ENCODE peak calls at places on chromosomes 2 and 18, in nine cellular contexts. W is Peyer's patch, R is cardiac fibroblast, X is AG10803, Z is fibroblast of lung, U is heart right ventricle, I is fibroblast of the aortic adventitia, P is endothelial cell of umbilical vein, N is body of pancreas. L is an unnamed sample.

GRCh38 chr18:63161728-63162195 is 157.8 kb downstream of the BCL2 start:
- DNase-seq in I (peak), R (peak), W (peak), X (peak), U (no peak), N (no peak), P (peak), Z (peak), L (peak)

GRCh38 chr2:186486651-186487647 is 889 bp downstream of the ZC3H15 start:
- DNase-seq in X (peak), I (peak), W (no peak), U (no peak), N (no peak), P (peak), Z (peak), R (peak), L (peak)

GRCh38 chr2:39781697-39782096 is 2.6 kb upstream of the THUMPD2 start:
- DNase-seq in Z (peak), P (no peak), X (no peak), R (peak), I (no peak), N (no peak), U (no peak), W (no peak), L (peak)

GRCh38 chr2:103268841-103269498 is 507.1 kb downstream of the TMEM182 start:
- DNase-seq in P (no peak), R (no peak), W (no peak), U (no peak), N (no peak), Z (no peak), I (no peak), X (no peak), L (no peak)

GRCh38 chr2:230582851-230583283 is 129.8 kb upstream of the CAB39 start:
- DNase-seq in P (peak), W (no peak), I (no peak), N (no peak), R (peak), U (no peak), X (peak), Z (peak), L (peak)

GRCh38 chr2:176056411-176056810 is 27.4 kb downstream of the EVX2 start:
- DNase-seq in N (no peak), X (no peak), U (no peak), I (no peak), W (no peak), Z (no peak), R (no peak), P (no peak), L (no peak)

GRCh38 chr2:68031546-68032160 is 31.2 kb downstream of the C1D start:
- DNase-seq in Z (peak), W (no peak), I (peak), R (peak), P (peak), X (peak), N (no peak), U (no peak), L (peak)

GRCh38 chr2:41930807-41931566 is 116.8 kb upstream of the PKDCC start:
- DNase-seq in U (no peak), P (no peak), W (no peak), X (no peak), Z (peak), I (no peak), N (no peak), R (no peak), L (peak)

GRCh38 chr2:16948073-16948472 is 282.4 kb upstream of the CYRIA start:
- DNase-seq in I (no peak), U (no peak), X (no peak), N (no peak), Z (no peak), W (peak), R (no peak), P (no peak), L (no peak)
- H3K4me3 ChIP-seq in I (no peak), U (no peak), X (no peak), N (no peak), Z (no peak), W (no peak), R (no peak), P (no peak), L (no peak)

GRCh38 chr2:202249521-202249850 is 11.1 kb upstream of the SUMO1 start:
- DNase-seq in I (no peak), Z (no peak), P (peak), N (no peak), W (no peak), X (no peak), R (peak), U (no peak), L (peak)
- H3K4me3 ChIP-seq in I (no peak), Z (no peak), P (no peak), N (no peak), W (no peak), X (no peak), R (no peak), U (no peak), L (no peak)

DNA sequence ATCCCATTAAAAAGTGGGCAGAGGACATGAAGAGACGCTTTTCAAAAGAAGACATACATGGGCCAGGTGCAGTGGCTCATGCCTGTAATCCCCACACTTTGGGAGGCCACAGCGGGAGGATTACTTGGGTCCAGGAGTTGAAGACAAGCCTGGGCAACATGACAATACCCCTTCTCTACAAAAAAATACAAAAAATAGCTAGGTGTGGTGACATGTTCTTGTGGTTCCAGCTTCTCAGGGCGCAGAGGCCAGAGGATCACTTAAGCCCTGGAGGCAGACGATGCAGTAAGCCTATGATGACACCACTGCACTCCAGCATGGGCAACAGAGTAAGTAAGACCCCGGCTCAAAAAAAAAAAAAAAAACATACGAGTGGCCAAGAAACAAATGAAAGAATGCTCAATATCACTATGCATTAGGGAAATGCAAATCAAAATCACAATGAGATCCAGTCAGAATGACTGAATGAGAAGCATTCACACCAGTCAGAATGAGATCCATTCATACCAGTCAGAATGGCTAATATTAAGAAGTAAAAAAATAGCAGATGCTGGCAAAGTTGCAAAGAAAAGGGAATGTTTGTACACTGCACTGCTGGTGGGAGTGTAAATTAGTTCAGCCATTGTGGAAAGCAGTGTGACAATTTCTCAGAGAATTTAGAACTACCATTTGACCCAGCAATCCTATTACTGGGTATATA is 550.2 kb upstream of the SLC39A10 start:
- DNase-seq in N (no peak), U (no peak), I (no peak), W (no peak), Z (no peak), R (no peak), P (no peak), X (no peak), L (no peak)
- H3K4me3 ChIP-seq in N (no peak), U (no peak), I (no peak), W (no peak), Z (no peak), R (no peak), P (no peak), X (no peak), L (no peak)

GRCh38 chr18:2970344-2970743 is 42.6 kb downstream of the LPIN2 start:
- DNase-seq in I (no peak), Z (no peak), U (no peak), W (no peak), X (no peak), R (no peak), N (no peak), P (no peak), L (no peak)

GRCh38 chr18:2971741-2972552 is 41.0 kb downstream of the LPIN2 start:
- DNase-seq in P (no peak), R (peak), Z (no peak), U (peak), X (peak), N (peak), W (peak), I (no peak), L (peak)

GRCh38 chr18:2969695-2970094 is 43.2 kb downstream of the LPIN2 start:
- DNase-seq in U (no peak), Z (no peak), N (no peak), R (no peak), I (no peak), X (no peak), P (no peak), W (no peak), L (peak)

GRCh38 chr18:2968559-2968958 is 44.4 kb downstream of the LPIN2 start:
- DNase-seq in I (no peak), N (no peak), W (no peak), U (no peak), P (no peak), Z (no peak), R (no peak), X (no peak), L (peak)

DNA sequence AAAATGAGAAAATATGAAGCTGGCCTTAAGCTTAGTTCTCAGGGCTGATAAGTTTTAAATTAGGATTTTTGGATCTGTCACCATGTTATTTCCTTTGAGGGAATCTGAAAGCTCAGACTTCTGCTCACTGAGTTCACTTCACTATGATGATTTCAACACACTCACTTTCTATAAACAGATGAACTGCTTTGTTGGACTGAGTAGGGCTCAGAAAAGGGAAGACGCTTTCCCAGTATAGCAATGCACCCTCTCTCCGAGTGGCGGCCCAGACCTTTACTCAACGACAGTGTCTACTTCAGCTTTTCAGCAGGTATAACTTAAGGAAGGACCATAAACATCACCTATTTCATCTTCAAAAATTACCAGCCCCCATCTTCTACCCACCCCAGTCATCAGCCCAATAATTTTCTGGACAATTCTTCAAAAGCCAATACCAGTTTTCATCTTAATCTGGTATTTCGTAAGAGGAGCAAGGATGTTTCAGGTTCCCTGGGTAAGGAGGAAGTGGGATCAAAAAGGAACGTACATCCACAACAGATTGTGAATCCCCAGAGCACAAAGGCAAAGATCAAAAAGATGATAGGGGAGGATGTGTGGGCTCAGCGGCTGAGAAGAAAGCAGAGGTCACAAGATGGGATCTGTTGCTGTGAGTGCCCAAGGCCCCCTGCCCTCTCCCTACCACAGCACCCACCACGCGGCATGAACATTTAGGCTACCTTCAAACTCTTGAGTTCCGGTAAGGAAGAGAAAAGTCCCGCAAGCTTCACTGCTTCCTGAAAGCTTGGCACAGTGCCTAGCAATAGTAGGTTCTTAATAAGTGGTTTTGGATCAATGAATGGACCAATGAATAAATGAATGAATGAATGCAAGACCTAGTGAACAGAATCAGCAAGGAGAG is 41.9 kb downstream of the LPIN2 start:
- DNase-seq in U (no peak), X (no peak), I (no peak), N (no peak), Z (no peak), R (no peak), P (no peak), W (peak), L (peak)
- H3K4me3 ChIP-seq in U (no peak), X (no peak), I (no peak), N (no peak), Z (no peak), R (no peak), P (no peak), W (no peak), L (no peak)

DNA sequence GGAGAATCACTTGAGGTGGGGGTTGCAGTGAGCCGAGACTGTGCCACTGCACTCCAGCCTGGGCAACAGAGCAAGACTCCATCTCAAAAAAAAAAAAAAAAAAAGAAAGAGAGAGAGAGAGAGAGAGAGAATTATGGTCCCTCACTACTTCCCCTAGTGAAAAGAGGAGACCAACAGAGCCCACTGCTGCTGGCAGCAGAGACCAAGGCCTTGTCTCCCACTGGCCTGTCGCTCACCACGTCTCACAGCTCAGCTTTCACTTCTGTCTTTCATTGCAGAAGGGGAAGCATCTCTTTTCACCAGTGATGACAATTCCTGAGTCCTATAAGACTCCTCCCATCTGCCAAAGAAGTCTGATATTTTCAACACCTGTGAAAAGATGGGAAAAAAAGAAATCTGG is 81.3 kb downstream of the CLHC1 start:
- DNase-seq in X (no peak), I (no peak), R (no peak), W (peak), Z (no peak), N (no peak), U (no peak), P (no peak), L (no peak)
- H3K4me3 ChIP-seq in X (no peak), I (no peak), R (no peak), W (no peak), Z (no peak), N (no peak), U (no peak), P (no peak), L (no peak)